ENCODE peak calls at places on chromosome 5, in nine cellular contexts. F, P, U, I, W, X, N, T and C are unnamed samples.

GRCh38 chr5:79694183-79694582 is 4.5 kb downstream of the CMYA5 start:
- DNase-seq in F (no peak), P (no peak), U (no peak), I (no peak), W (no peak), X (no peak), N (no peak), T (no peak), C (no peak)

GRCh38 chr5:153965102-153965645 is 73.5 kb downstream of the FAM114A2 start:
- DNase-seq in F (no peak), P (peak; percentile 74), U (peak; percentile 44), I (peak; percentile 84), W (peak; percentile 88), X (no peak), N (peak; percentile 73), T (peak; percentile 26), C (peak; percentile 81)

GRCh38 chr5:139856694-139857093 is 61.1 kb downstream of the PSD2 start:
- DNase-seq in F (no peak), P (no peak), U (no peak), I (no peak), W (no peak), X (no peak), N (no peak), T (no peak), C (no peak)

GRCh38 chr5:133341915-133342710 is 270.2 kb downstream of the FSTL4 start:
- DNase-seq in F (no peak), P (no peak), U (no peak), I (no peak), W (no peak), X (peak; percentile 56), N (no peak), T (no peak), C (no peak)

GRCh38 chr5:72847439-72847838 is 31.0 kb downstream of the TNPO1 start:
- DNase-seq in F (no peak), P (no peak), U (no peak), I (peak; percentile 53), W (no peak), X (no peak), N (no peak), T (no peak), C (no peak)

GRCh38 chr5:33334829-33335228 is 105.9 kb upstream of the TARS1 start:
- DNase-seq in F (no peak), P (no peak), U (no peak), I (no peak), W (no peak), X (no peak), N (no peak), T (no peak), C (no peak)

GRCh38 chr5:96262105-96262504 is 170.9 kb downstream of the PCSK1 start:
- DNase-seq in F (no peak), P (no peak), U (no peak), I (no peak), W (no peak), X (no peak), N (no peak), T (no peak), C (no peak)

GRCh38 chr5:173069661-173070060 is 13.5 kb downstream of the CREBRF start:
- DNase-seq in F (no peak), P (no peak), U (no peak), I (no peak), W (no peak), X (no peak), N (no peak), T (no peak), C (no peak)

GRCh38 chr5:150502847-150503246 is 5.1 kb upstream of the NDST1 start:
- DNase-seq in F (no peak), P (no peak), U (no peak), I (no peak), W (no peak), X (no peak), N (no peak), T (no peak), C (no peak)

GRCh38 chr5:225334-225733 is 7.2 kb downstream of the SDHA start:
- DNase-seq in F (no peak), P (no peak), U (no peak), I (no peak), W (no peak), X (no peak), N (no peak), T (no peak), C (no peak)